ENCODE peak calls at places on chromosome 15, in four cellular contexts. M is H1, D is IMR-90, L is mesendoderm. W is an unnamed sample.

GRCh38 chr15:40002295-40002694 is 36.7 kb downstream of the SRP14 start:
- DNase-seq in M (no peak), D (peak; percentile 65), L (peak; percentile 33), W (no peak)

GRCh38 chr15:31362121-31362520 is 35.5 kb downstream of the KLF13 start:
- DNase-seq in M (no peak), D (no peak), L (no peak), W (no peak)

GRCh38 chr15:41930221-41930866 is 36.5 kb upstream of the SPTBN5 start:
- DNase-seq in M (no peak), D (peak; percentile 97), L (no peak), W (no peak)

GRCh38 chr15:76177491-76178040 is 117.8 kb downstream of the TMEM266 start:
- DNase-seq in M (no peak), D (peak; percentile 17), L (no peak), W (no peak)

GRCh38 chr15:56996746-56997470 is 78.5 kb downstream of the TCF12 start:
- DNase-seq in M (no peak), D (no peak), L (no peak), W (no peak)

GRCh38 chr15:75422554-75422953 is 28.9 kb downstream of the SIN3A start:
- DNase-seq in M (no peak), D (no peak), L (no peak), W (no peak)

GRCh38 chr15:40984963-40985362 is 31.7 kb downstream of the CHAC1 start:
- DNase-seq in M (no peak), D (peak; percentile 97), L (no peak), W (no peak)

GRCh38 chr15:92909131-92909781 is 9.1 kb downstream of the CHD2 start:
- DNase-seq in M (no peak), D (peak; percentile 68), L (no peak), W (no peak)

GRCh38 chr15:85477730-85478129 is 97.3 kb downstream of the AKAP13 start:
- DNase-seq in M (no peak), D (peak; percentile 86), L (no peak), W (no peak)

GRCh38 chr15:32687556-32687955 is 30.2 kb upstream of the GREM1 start:
- DNase-seq in M (no peak), D (peak; percentile 65), L (no peak), W (no peak)

GRCh38 chr15:40461958-40462357 is 8.8 kb upstream of the CHST14 start:
- DNase-seq in M (no peak), D (no peak), L (no peak), W (no peak)

GRCh38 chr15:42611532-42611931 is 36.1 kb downstream of the STARD9 start:
- DNase-seq in M (no peak), D (no peak), L (no peak), W (no peak)

GRCh38 chr15:68818671-68819450 is 1.8 kb downstream of the ANP32A start:
- DNase-seq in M (no peak), D (no peak), L (peak; percentile 73), W (no peak)

GRCh38 chr15:81235781-81236507 is 39.3 kb downstream of the IL16 start:
- DNase-seq in M (no peak), D (peak; percentile 99), L (peak; percentile 10), W (no peak)

GRCh38 chr15:32982001-32982400 is 212.5 kb downstream of the FMN1 start:
- DNase-seq in M (no peak), D (no peak), L (no peak), W (no peak)

GRCh38 chr15:55774113-55774970 is 31.4 kb upstream of the PRTG start:
- DNase-seq in M (no peak), D (peak; percentile 10), L (peak; percentile 82), W (peak; percentile 79)

GRCh38 chr15:38624248-38625214 is 59.9 kb upstream of the RASGRP1 start:
- DNase-seq in M (no peak), D (no peak), L (no peak), W (no peak)

GRCh38 chr15:41259546-41260189 is 28.6 kb downstream of the CHP1 start:
- DNase-seq in M (no peak), D (no peak), L (no peak), W (no peak)

GRCh38 chr15:58362262-58362922 is 69.4 kb upstream of the LIPC start:
- DNase-seq in M (no peak), D (no peak), L (no peak), W (no peak)

GRCh38 chr15:40787344-40787841 is 17.6 kb downstream of the C15orf62 start:
- DNase-seq in M (peak; percentile 64), D (peak; percentile 62), L (peak; percentile 93), W (peak; percentile 89)

GRCh38 chr15:71739355-71739754 is 71.0 kb upstream of the NR2E3 start:
- DNase-seq in M (no peak), D (no peak), L (no peak), W (no peak)

GRCh38 chr15:85878866-85879265 is 84.1 kb upstream of the KLHL25 start:
- DNase-seq in M (no peak), D (no peak), L (no peak), W (no peak)

DNA sequence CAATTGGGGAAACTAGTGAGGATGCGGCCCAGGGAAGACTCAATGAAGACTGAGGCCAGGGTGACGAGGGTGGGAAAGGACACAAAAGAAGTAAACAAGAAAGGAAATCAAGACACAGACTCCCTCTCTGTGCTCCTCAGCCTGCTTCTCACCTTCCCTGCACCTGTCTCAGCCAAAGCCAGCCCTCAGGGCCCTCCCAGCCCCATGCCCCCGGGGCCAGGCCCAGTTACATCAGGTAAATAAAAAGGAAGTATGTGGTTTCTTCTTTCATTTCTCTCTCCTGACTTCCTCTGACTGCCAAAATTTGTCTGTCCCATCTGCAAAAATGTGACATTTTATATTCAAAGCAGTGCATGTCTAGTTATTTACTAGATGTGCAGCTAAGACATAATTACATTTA is 328.0 kb downstream of the UACA start:
- DNase-seq in M (no peak), D (no peak), L (no peak), W (no peak)
- H4K5ac ChIP-seq in M (no peak overlapping the region), D (no peak overlapping the region), L (no peak overlapping the region), W (no peak overlapping the region)

DNA sequence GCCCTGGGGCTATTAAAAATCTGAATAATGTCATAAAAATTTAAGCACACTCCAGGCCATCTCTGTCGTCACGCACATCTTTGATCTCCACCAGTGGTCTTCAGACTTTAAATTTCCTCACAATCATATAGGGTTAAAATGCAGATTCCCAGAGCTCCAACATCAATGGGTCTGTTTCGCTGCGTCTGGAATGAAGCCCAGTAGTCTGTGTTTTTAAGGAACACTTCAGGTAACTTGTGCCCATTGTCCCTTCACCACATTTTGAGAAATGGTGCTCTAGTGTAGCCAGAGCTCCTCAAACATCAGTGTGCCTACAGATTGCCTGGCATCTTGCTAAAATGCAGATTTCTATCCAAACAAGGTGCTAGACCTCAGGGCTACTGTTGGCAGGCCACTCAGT is 9.8 kb downstream of the SEMA6D start:
- DNase-seq in M (no peak), D (no peak), L (no peak), W (no peak)
- H3K27ac ChIP-seq in M (no peak overlapping the region), D (no peak overlapping the region), L (no peak overlapping the region), W (no peak overlapping the region)

GRCh38 chr15:62218841-62219240 is 53.8 kb upstream of the C2CD4B start:
- DNase-seq in M (no peak), D (no peak), L (no peak), W (no peak)
- H4K5ac ChIP-seq in M (no peak overlapping the region), D (no peak overlapping the region), L (no peak overlapping the region), W (no peak overlapping the region)

GRCh38 chr15:78050441-78050809 is 27.1 kb downstream of the TBC1D2B start:
- DNase-seq in M (no peak), D (no peak), L (peak; percentile 79), W (no peak)

GRCh38 chr15:78049691-78050440 is 27.6 kb downstream of the TBC1D2B start:
- DNase-seq in M (no peak), D (peak; percentile 91), L (no peak), W (no peak)

GRCh38 chr15:78046796-78047341 is 30.6 kb downstream of the TBC1D2B start:
- DNase-seq in M (no peak), D (no peak), L (no peak), W (no peak)

GRCh38 chr15:78048410-78048946 is 29.0 kb downstream of the TBC1D2B start:
- DNase-seq in M (no peak), D (no peak), L (no peak), W (no peak)

DNA sequence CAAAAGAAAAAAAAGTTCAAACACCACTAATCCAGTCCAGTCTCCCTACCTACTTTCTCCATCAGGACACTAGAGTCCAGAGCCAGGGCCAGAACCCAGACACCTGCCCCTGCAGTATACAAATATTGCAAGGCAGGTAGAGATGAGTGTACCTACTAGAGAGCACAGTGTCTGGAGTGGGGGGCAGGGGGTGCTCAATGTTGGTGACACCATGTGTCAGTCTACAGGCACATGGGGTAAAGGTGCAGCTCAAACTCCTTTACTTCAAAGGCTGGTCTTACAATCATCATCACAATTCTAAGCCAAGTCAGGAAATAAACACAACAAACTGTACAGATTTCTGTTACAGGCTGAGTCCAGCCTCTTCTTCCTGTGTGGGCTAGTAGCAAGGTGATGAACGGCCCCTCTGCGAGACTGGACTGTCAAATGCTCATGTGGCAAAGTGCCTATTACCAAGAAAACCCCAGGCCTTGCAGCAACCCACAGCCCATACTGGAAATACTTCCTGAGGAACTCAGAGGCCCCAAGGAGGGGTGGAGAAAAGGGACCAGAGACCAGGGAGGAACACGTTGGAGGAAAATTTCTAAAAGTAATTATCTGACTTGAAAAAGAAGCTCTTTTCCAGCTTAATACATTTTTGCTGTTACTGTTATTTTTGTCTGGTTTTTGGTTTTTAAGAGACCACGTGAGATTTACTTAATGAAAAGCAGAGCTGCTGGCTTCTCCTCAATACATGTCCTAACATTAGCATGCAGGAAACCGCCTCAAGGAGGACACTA is 29.7 kb downstream of the TBC1D2B start:
- DNase-seq in M (no peak), D (peak; percentile 77), L (no peak), W (no peak)
- H3K27ac ChIP-seq in M (no peak overlapping the region), D (no peak overlapping the region), L (no peak overlapping the region), W (no peak overlapping the region)

GRCh38 chr15:46316024-46316423 is 681.2 kb downstream of the SQOR start:
- DNase-seq in M (no peak), D (no peak), L (no peak), W (no peak)

GRCh38 chr15:46312133-46312740 is 677.4 kb downstream of the SQOR start:
- DNase-seq in M (no peak), D (peak; percentile 41), L (peak; percentile 84), W (peak; percentile 78)

GRCh38 chr15:46309914-46310313 is 675.1 kb downstream of the SQOR start:
- DNase-seq in M (no peak), D (no peak), L (peak; percentile 65), W (peak; percentile 39)

DNA sequence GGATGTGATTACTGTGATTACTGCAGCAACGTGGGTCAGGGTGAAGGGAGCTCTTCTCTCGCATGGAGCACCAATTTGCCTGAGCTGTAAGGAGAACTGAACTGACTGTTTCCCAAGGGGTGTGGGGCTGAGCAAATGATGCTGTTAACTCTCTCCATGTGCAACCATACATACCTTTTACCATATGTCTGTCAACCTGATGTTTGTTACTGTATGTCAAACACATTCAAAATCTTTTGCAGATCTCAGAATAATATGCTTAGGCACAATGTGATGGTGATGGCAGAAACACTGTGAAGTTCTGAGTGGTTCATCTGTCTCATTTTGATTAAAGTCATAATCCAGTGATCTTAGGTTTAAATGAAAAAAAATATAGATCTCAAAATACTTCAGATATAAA is 680.7 kb downstream of the SQOR start:
- DNase-seq in M (no peak), D (no peak), L (no peak), W (no peak)
- H4K5ac ChIP-seq in M (no peak overlapping the region), D (no peak overlapping the region), L (no peak overlapping the region), W (no peak overlapping the region)

DNA sequence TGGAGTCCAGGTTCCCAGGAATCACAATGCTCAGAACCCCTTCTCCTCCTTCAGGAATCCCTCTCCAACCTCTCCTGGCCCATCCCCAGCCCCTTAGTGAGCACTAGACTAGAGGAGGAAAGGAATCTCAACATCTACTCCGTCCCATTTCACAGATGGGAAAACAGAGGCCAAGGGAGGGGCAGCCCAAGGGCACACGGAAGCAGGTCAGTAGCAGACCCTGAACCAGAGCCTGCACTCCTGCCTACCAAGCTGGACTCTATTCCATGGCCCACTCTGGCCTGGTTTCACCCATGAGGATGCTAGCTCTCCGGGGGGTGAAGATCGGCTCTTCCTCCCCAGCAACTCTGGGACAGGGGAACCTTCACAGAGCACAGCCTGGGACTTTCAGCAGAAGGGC is 14.3 kb downstream of the SEMA7A start:
- DNase-seq in M (no peak), D (no peak), L (no peak), W (no peak)
- H3K27ac ChIP-seq in M (no peak overlapping the region), D (no peak overlapping the region), L (no peak overlapping the region), W (no peak overlapping the region)